ENCODE peak calls at places on chromosomes 3 and 15, in ten cellular contexts. E is tibial nerve; D is occipital lobe; W is CD4-positive, CD25-positive, alpha-beta regulatory T cell; N is GDM1; F is neural progenitor cell; P is activated CD4-positive, alpha-beta T cell treated with anti-CD3 and anti-CD28 coated beads, Interleukin-2, amount 10 ng/mL, durations not matched to agents 7 days and 5 days; I is mucosa of descending colon; O is GOT3; H is CD8-positive, alpha-beta memory T cell. C is an unnamed sample.

GRCh38 chr3:127637971-127638370 is 9.0 kb downstream of the PODXL2 start:
- DNase-seq in E (no peak), D (no peak), W (no peak), N (no peak), F (no peak), P (no peak), I (no peak), O (no peak), H (no peak), C (no peak)

GRCh38 chr3:27253391-27253790 is 115.8 kb downstream of the NEK10 start:
- DNase-seq in E (no peak), D (no peak), W (no peak), N (no peak), F (no peak), P (no peak), I (no peak), O (no peak), H (no peak), C (no peak)

GRCh38 chr3:141439589-141439988 is 47.2 kb upstream of the RASA2 start:
- DNase-seq in E (no peak), D (no peak), W (no peak), N (no peak), F (no peak), P (no peak), I (no peak), O (no peak), H (no peak), C (no peak)

GRCh38 chr3:24521306-24522154 is 26.9 kb upstream of the THRB start:
- DNase-seq in E (peak), D (peak), W (no peak), N (no peak), F (peak), P (no peak), I (peak), O (no peak), H (no peak), C (peak)

GRCh38 chr15:99110581-99111320 is 5.9 kb downstream of the SYNM start:
- DNase-seq in E (no peak), D (no peak), W (no peak), N (no peak), F (no peak), P (no peak), I (no peak), O (no peak), H (no peak), C (no peak)

GRCh38 chr3:46865034-46865507 is 1.8 kb upstream of the MYL3 start:
- DNase-seq in E (peak), D (no peak), W (no peak), N (no peak), F (no peak), P (no peak), I (peak), O (no peak), H (no peak), C (peak)

GRCh38 chr15:38682861-38683260 is 118.2 kb upstream of the RASGRP1 start:
- DNase-seq in E (no peak), D (no peak), W (no peak), N (no peak), F (no peak), P (no peak), I (no peak), O (no peak), H (no peak), C (no peak)

GRCh38 chr15:34855893-34856292 is 60.5 kb upstream of the ACTC1 start:
- DNase-seq in E (no peak), D (peak), W (no peak), N (no peak), F (no peak), P (no peak), I (no peak), O (no peak), H (no peak), C (no peak)

GRCh38 chr3:42729404-42730145 is 27.0 kb upstream of the HHATL start:
- DNase-seq in E (no peak), D (no peak), W (no peak), N (no peak), F (no peak), P (no peak), I (no peak), O (no peak), H (no peak), C (peak)

C was measured in lower leg skin.